ENCODE peak calls at places on chromosomes 3 and 15, in ten cellular contexts. J is IMR-90; R is stimulated activated CD4-positive, alpha-beta T cell treated with anti-CD3 and anti-CD28 coated beads, Interleukin-12 subunit alpha, Interleukin-12 subunit beta, amount 100 ng/mL, for 4 hours; H is CD8-positive, alpha-beta memory T cell; K is tibial nerve; W is bronchial epithelial cell; B is endothelial cell; V is GM20000; E is D341Med; U is AG04449. Y is an unnamed sample.

GRCh38 chr3:166955549-166955948 is 424.5 kb downstream of the ZBBX start:
- DNase-seq in J (no peak), W (peak), U (no peak), R (no peak), E (no peak), K (no peak), H (no peak), B (no peak), V (no peak), Y (no peak)

GRCh38 chr3:72782521-72782920 is 65.7 kb downstream of the SHQ1 start:
- DNase-seq in R (no peak), W (no peak), U (no peak), E (no peak), J (no peak), K (no peak), H (no peak), B (no peak), V (no peak), Y (no peak)

GRCh38 chr3:51712511-51712931 is 5.7 kb downstream of the GRM2 start:
- DNase-seq in E (peak), B (no peak), H (no peak), K (no peak), W (no peak), U (no peak), R (no peak), V (peak), J (no peak), Y (no peak)

GRCh38 chr15:72193781-72194396 is 3.7 kb downstream of the GRAMD2A start:
- DNase-seq in B (no peak), R (no peak), V (no peak), E (no peak), W (no peak), K (no peak), H (no peak), J (no peak), U (no peak), Y (peak)

GRCh38 chr3:102673271-102674115 is 238.7 kb downstream of the ZPLD1 start:
- DNase-seq in W (peak), B (peak), J (peak), K (peak), E (peak), R (peak), H (peak), U (no peak), V (peak), Y (peak)

GRCh38 chr3:9736831-9737230 is 5.3 kb downstream of the BRPF1 start:
- DNase-seq in J (peak), E (no peak), R (no peak), K (no peak), H (no peak), W (no peak), U (no peak), V (no peak), B (no peak), Y (no peak)

GRCh38 chr15:94075349-94075748 is 156.0 kb upstream of the MCTP2 start:
- DNase-seq in V (no peak), H (no peak), W (no peak), R (no peak), K (peak), J (peak), B (no peak), U (no peak), E (no peak), Y (peak)

GRCh38 chr3:31409389-31409788 is 123.3 kb upstream of the STT3B start:
- DNase-seq in V (no peak), B (no peak), E (no peak), H (no peak), K (no peak), R (no peak), J (no peak), W (no peak), U (no peak), Y (peak)

GRCh38 chr3:38455639-38456430 is 2.1 kb downstream of the ACVR2B start:
- DNase-seq in W (no peak), K (no peak), H (no peak), B (no peak), U (no peak), V (no peak), E (peak), R (no peak), J (peak), Y (no peak)

GRCh38 chr3:116473602-116474001 is 28.3 kb upstream of the LSAMP start:
- DNase-seq in E (no peak), H (no peak), B (no peak), K (no peak), J (peak), V (no peak), U (peak), R (no peak), W (no peak), Y (peak)

GRCh38 chr3:81713018-81713417 is 48.4 kb downstream of the GBE1 start:
- DNase-seq in W (peak), U (no peak), K (no peak), J (no peak), V (no peak), B (no peak), R (no peak), E (no peak), H (no peak), Y (no peak)

GRCh38 chr3:58793052-58793451 is 126.5 kb upstream of the FAM3D start:
- DNase-seq in R (no peak), E (no peak), B (no peak), J (no peak), H (no peak), V (no peak), U (peak), K (no peak), W (no peak), Y (no peak)

GRCh38 chr3:126309861-126310655 is 47.1 kb downstream of the KLF15 start:
- DNase-seq in B (no peak), W (no peak), V (no peak), K (no peak), U (no peak), E (no peak), H (no peak), R (no peak), J (no peak), Y (no peak)

GRCh38 chr3:67853520-67853919 is 199.1 kb upstream of the SUCLG2 start:
- DNase-seq in E (no peak), B (no peak), H (no peak), R (no peak), K (no peak), W (no peak), V (no peak), U (no peak), J (no peak), Y (no peak)

GRCh38 chr15:60905587-60905986 is 323.5 kb downstream of the RORA start:
- DNase-seq in B (no peak), E (no peak), V (no peak), U (no peak), R (peak), J (no peak), H (no peak), K (no peak), W (peak), Y (peak)

GRCh38 chr3:118541791-118542190 is 492.9 kb downstream of the IGSF11 start:
- DNase-seq in K (no peak), H (no peak), W (peak), R (no peak), B (no peak), U (no peak), V (no peak), E (no peak), J (no peak), Y (no peak)

GRCh38 chr3:95899911-95900310 is 914.5 kb upstream of the EPHA6 start:
- DNase-seq in U (no peak), W (no peak), H (no peak), B (no peak), R (no peak), J (peak), K (no peak), V (no peak), E (no peak), Y (no peak)

GRCh38 chr15:48507416-48508065 is 138.0 kb downstream of the FBN1 start:
- DNase-seq in H (no peak), J (peak), W (peak), R (no peak), E (peak), V (peak), K (peak), U (no peak), B (peak), Y (peak)

GRCh38 chr3:128488636-128488994 is 4.4 kb downstream of the GATA2 start:
- DNase-seq in B (no peak), E (no peak), V (no peak), H (no peak), U (no peak), K (no peak), W (no peak), J (no peak), R (no peak), Y (no peak)

GRCh38 chr3:115475178-115476041 is 147.9 kb upstream of the GAP43 start:
- DNase-seq in H (no peak), E (no peak), B (no peak), U (no peak), W (no peak), K (no peak), R (no peak), J (no peak), V (no peak), Y (no peak)

GRCh38 chr3:77412591-77412990 is 372.7 kb downstream of the ROBO2 start:
- DNase-seq in V (no peak), K (no peak), B (no peak), E (no peak), U (no peak), R (no peak), H (no peak), W (no peak), J (no peak), Y (no peak)

GRCh38 chr3:160253298-160253697 is 28.1 kb downstream of the C3orf80 start:
- DNase-seq in J (no peak), R (no peak), K (no peak), E (no peak), U (no peak), V (no peak), W (no peak), B (no peak), H (no peak), Y (no peak)

GRCh38 chr15:23687143-23687470 is at the start of gene NDN:
- DNase-seq in J (peak), W (no peak), E (peak), B (peak), H (no peak), K (no peak), R (no peak), U (no peak), V (peak), Y (peak)

GRCh38 chr3:138195491-138195890 is 8.4 kb downstream of the ARMC8 start:
- DNase-seq in R (no peak), K (no peak), E (peak), B (no peak), V (no peak), J (no peak), U (no peak), W (no peak), H (no peak), Y (peak)

GRCh38 chr3:187744169-187745151 is 808 bp downstream of the BCL6 start:
- DNase-seq in V (no peak), H (peak), J (peak), E (peak), U (no peak), B (peak), K (no peak), R (peak), W (peak), Y (peak)